ENCODE peak calls at places on chromosome 1, in nine cellular contexts. One of them, this sample, is unnamed. For H3K27me3, the result is how much of the 10 kb centered on the place peaks cover.

GRCh38 chr1:36342426-36343185 is 19.2 kb upstream of the EVA1B start:
- DNase-seq in left ventricle myocardium inferior: no peak
- DNase-seq in upper lobe of left lung: no peak
- DNase-seq in fibroblast of lung: peak
- DNase-seq in uterus: peak
- DNase-seq in endodermal cell: peak
- DNase-seq in transverse colon: peak
- DNase-seq in heart left ventricle: peak
- DNase-seq in psoas muscle: peak
- DNase-seq in this sample: peak

GRCh38 chr1:226966683-226967082 is 26.6 kb downstream of the COQ8A start:
- DNase-seq in uterus: no peak
- DNase-seq in heart left ventricle: no peak
- DNase-seq in transverse colon: no peak
- DNase-seq in psoas muscle: no peak
- DNase-seq in fibroblast of lung: no peak
- DNase-seq in endodermal cell: no peak
- DNase-seq in left ventricle myocardium inferior: no peak
- DNase-seq in upper lobe of left lung: no peak
- DNase-seq in this sample: no peak

GRCh38 chr1:230145953-230146476 is 79.0 kb downstream of the GALNT2 start:
- DNase-seq in endodermal cell: no peak
- DNase-seq in uterus: no peak
- DNase-seq in psoas muscle: no peak
- DNase-seq in left ventricle myocardium inferior: no peak
- DNase-seq in upper lobe of left lung: no peak
- DNase-seq in fibroblast of lung: no peak
- DNase-seq in heart left ventricle: no peak
- DNase-seq in transverse colon: no peak
- DNase-seq in this sample: no peak

GRCh38 chr1:97340951-97341350 is 579.9 kb downstream of the DPYD start:
- DNase-seq in transverse colon: no peak
- DNase-seq in left ventricle myocardium inferior: no peak
- DNase-seq in psoas muscle: no peak
- DNase-seq in upper lobe of left lung: no peak
- DNase-seq in fibroblast of lung: peak
- DNase-seq in endodermal cell: no peak
- DNase-seq in uterus: no peak
- DNase-seq in heart left ventricle: no peak
- DNase-seq in this sample: no peak

GRCh38 chr1:37983546-37983945 is 6.3 kb downstream of the SF3A3 start:
- DNase-seq in endodermal cell: no peak
- DNase-seq in heart left ventricle: peak
- DNase-seq in transverse colon: no peak
- DNase-seq in fibroblast of lung: no peak
- DNase-seq in upper lobe of left lung: no peak
- DNase-seq in left ventricle myocardium inferior: no peak
- DNase-seq in psoas muscle: no peak
- DNase-seq in uterus: no peak
- DNase-seq in this sample: no peak

GRCh38 chr1:150567341-150567716 is 12.1 kb downstream of the MCL1 start:
- DNase-seq in fibroblast of lung: no peak
- DNase-seq in left ventricle myocardium inferior: no peak
- DNase-seq in upper lobe of left lung: no peak
- DNase-seq in psoas muscle: no peak
- DNase-seq in transverse colon: peak
- DNase-seq in uterus: peak
- DNase-seq in endodermal cell: peak
- DNase-seq in heart left ventricle: no peak
- DNase-seq in this sample: no peak

GRCh38 chr1:240811261-240811660 is 199.3 kb upstream of the GREM2 start:
- DNase-seq in left ventricle myocardium inferior: no peak
- DNase-seq in uterus: no peak
- DNase-seq in upper lobe of left lung: no peak
- DNase-seq in endodermal cell: no peak
- DNase-seq in heart left ventricle: no peak
- DNase-seq in transverse colon: no peak
- DNase-seq in psoas muscle: no peak
- DNase-seq in fibroblast of lung: no peak
- DNase-seq in this sample: no peak

GRCh38 chr1:146032613-146033219 is 11.2 kb upstream of the HJV start:
- DNase-seq in upper lobe of left lung: no peak
- DNase-seq in left ventricle myocardium inferior: no peak
- DNase-seq in uterus: no peak
- DNase-seq in psoas muscle: no peak
- DNase-seq in fibroblast of lung: peak
- DNase-seq in transverse colon: no peak
- DNase-seq in heart left ventricle: no peak
- DNase-seq in endodermal cell: no peak
- DNase-seq in this sample: no peak

GRCh38 chr1:18557621-18558465 is 72.8 kb upstream of the PAX7 start:
- DNase-seq in endodermal cell: peak
- DNase-seq in heart left ventricle: no peak
- DNase-seq in transverse colon: peak
- DNase-seq in uterus: no peak
- DNase-seq in upper lobe of left lung: no peak
- DNase-seq in fibroblast of lung: no peak
- DNase-seq in left ventricle myocardium inferior: no peak
- DNase-seq in psoas muscle: no peak
- DNase-seq in this sample: no peak

DNA sequence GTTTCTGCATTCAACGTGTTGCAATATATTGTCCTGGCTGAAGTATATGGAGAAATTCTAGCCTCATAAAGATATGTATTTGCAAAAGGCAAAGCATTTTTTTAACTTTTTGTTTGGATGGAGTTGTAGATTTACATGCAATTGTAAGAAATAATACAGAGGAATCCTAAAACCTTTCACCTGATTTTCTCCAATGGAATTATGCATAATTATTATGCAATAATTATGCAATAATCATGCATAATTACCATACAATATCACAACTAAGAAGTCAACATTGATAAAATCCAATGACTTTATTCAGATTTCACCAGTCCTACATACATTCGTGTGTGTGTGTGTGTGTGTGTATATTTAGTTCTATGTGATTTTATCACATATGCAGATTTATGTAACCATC is 7.5 kb upstream of the MAP3K21 start:
- DNase-seq in endodermal cell: no peak
- DNase-seq in upper lobe of left lung: no peak
- DNase-seq in psoas muscle: no peak
- DNase-seq in left ventricle myocardium inferior: no peak
- DNase-seq in fibroblast of lung: no peak
- DNase-seq in transverse colon: no peak
- DNase-seq in heart left ventricle: no peak
- DNase-seq in uterus: no peak
- DNase-seq in this sample: no peak
- H3K27me3 ChIP-seq in endodermal cell: under half
- H3K27me3 ChIP-seq in upper lobe of left lung: under half
- H3K27me3 ChIP-seq in psoas muscle: under half
- H3K27me3 ChIP-seq in left ventricle myocardium inferior: under half
- H3K27me3 ChIP-seq in fibroblast of lung: under half
- H3K27me3 ChIP-seq in transverse colon: under half
- H3K27me3 ChIP-seq in heart left ventricle: under half
- H3K27me3 ChIP-seq in uterus: under half
- H3K27me3 ChIP-seq in this sample: under half

DNA sequence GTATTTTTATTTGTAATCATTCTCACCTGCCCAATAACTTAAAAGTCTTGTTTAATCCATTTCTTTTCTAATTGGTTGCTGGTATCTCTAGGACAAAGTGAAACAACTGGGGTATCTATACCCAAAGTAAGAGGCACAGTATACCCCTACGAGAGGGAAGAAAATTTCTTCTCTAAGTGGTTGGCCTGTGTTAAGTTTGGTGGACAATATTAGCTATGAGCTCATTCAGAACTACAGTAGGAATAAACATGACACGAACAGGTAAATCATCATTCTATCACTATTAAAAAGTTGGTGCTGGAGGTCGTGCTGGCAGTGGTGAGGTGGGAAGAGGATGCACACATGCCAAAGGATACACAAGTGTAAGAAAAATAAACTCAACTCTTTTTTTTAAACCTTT is 99.6 kb downstream of the ZNF644 start:
- DNase-seq in heart left ventricle: no peak
- DNase-seq in transverse colon: no peak
- DNase-seq in uterus: no peak
- DNase-seq in upper lobe of left lung: no peak
- DNase-seq in psoas muscle: no peak
- DNase-seq in endodermal cell: no peak
- DNase-seq in fibroblast of lung: no peak
- DNase-seq in left ventricle myocardium inferior: no peak
- DNase-seq in this sample: no peak
- H3K4me3 ChIP-seq in heart left ventricle: peak
- H3K4me3 ChIP-seq in transverse colon: no peak
- H3K4me3 ChIP-seq in uterus: no peak
- H3K4me3 ChIP-seq in upper lobe of left lung: no peak
- H3K4me3 ChIP-seq in psoas muscle: peak
- H3K4me3 ChIP-seq in endodermal cell: no peak
- H3K4me3 ChIP-seq in fibroblast of lung: no peak
- H3K4me3 ChIP-seq in left ventricle myocardium inferior: peak
- H3K4me3 ChIP-seq in this sample: no peak

DNA sequence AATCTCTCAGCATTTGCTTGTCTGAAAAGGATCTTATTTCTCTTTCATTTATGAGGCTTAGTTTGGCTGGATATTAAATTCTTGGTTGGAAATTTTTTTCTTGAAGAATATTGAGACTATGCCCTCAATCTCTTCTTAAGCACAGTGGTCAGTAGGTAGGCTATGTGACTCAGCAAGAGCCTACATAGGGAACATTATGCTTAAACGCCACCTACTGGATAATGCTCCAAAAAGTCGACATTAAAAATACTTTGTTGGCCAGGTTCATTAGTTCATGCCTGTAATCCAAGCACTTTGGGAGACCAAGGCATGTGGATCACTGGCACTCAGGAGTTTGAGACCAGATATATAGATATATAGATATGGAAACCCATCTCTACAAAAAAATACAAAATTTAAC is 678.0 kb upstream of the USP24 start:
- DNase-seq in psoas muscle: no peak
- DNase-seq in uterus: no peak
- DNase-seq in heart left ventricle: no peak
- DNase-seq in transverse colon: no peak
- DNase-seq in fibroblast of lung: peak
- DNase-seq in left ventricle myocardium inferior: no peak
- DNase-seq in upper lobe of left lung: no peak
- DNase-seq in endodermal cell: no peak
- DNase-seq in this sample: no peak
- TF ChIP-seq CTCF in psoas muscle: peak
- TF ChIP-seq CTCF in uterus: no peak
- TF ChIP-seq CTCF in heart left ventricle: peak
- TF ChIP-seq CTCF in transverse colon: peak
- TF ChIP-seq CTCF in fibroblast of lung: peak
- TF ChIP-seq CTCF in left ventricle myocardium inferior: peak
- TF ChIP-seq CTCF in upper lobe of left lung: no peak
- TF ChIP-seq CTCF in endodermal cell: peak
- TF ChIP-seq CTCF in this sample: no peak

GRCh38 chr1:25623731-25624130 is 7.1 kb downstream of the MAN1C1 start:
- DNase-seq in endodermal cell: no peak
- DNase-seq in fibroblast of lung: no peak
- DNase-seq in left ventricle myocardium inferior: no peak
- DNase-seq in upper lobe of left lung: no peak
- DNase-seq in heart left ventricle: no peak
- DNase-seq in psoas muscle: no peak
- DNase-seq in uterus: no peak
- DNase-seq in transverse colon: no peak
- DNase-seq in this sample: no peak

GRCh38 chr1:25622526-25622925 is 5.9 kb downstream of the MAN1C1 start:
- DNase-seq in upper lobe of left lung: no peak
- DNase-seq in psoas muscle: no peak
- DNase-seq in uterus: no peak
- DNase-seq in endodermal cell: peak
- DNase-seq in heart left ventricle: no peak
- DNase-seq in left ventricle myocardium inferior: no peak
- DNase-seq in transverse colon: no peak
- DNase-seq in fibroblast of lung: no peak
- DNase-seq in this sample: no peak

GRCh38 chr1:25624604-25625003 is 8.0 kb downstream of the MAN1C1 start:
- DNase-seq in left ventricle myocardium inferior: no peak
- DNase-seq in transverse colon: no peak
- DNase-seq in psoas muscle: no peak
- DNase-seq in upper lobe of left lung: no peak
- DNase-seq in endodermal cell: no peak
- DNase-seq in fibroblast of lung: no peak
- DNase-seq in uterus: no peak
- DNase-seq in heart left ventricle: no peak
- DNase-seq in this sample: no peak

GRCh38 chr1:25623007-25623406 is 6.4 kb downstream of the MAN1C1 start:
- DNase-seq in endodermal cell: no peak
- DNase-seq in left ventricle myocardium inferior: no peak
- DNase-seq in heart left ventricle: no peak
- DNase-seq in upper lobe of left lung: no peak
- DNase-seq in uterus: no peak
- DNase-seq in fibroblast of lung: no peak
- DNase-seq in transverse colon: no peak
- DNase-seq in psoas muscle: no peak
- DNase-seq in this sample: no peak

DNA sequence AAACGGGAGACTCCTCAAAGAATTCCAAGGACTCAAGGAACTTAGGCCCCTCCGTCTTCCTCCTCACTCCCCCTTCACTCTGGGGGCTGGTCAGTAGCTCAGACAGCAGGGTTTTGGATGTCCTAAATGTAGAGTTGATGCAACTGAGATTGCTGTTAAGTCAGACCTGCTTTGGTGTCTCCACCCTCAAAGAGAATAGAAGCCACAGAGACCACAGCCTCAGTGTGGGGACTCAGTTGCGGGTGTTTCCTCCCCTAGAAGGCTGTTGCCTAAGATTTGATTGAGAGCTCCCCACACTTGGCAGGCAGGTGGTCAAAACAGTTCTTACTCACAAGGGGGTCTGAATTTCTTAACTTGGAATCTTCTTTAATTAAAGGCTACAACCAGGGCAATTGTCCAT is 7.6 kb downstream of the MAN1C1 start:
- DNase-seq in heart left ventricle: no peak
- DNase-seq in fibroblast of lung: no peak
- DNase-seq in upper lobe of left lung: no peak
- DNase-seq in transverse colon: no peak
- DNase-seq in psoas muscle: no peak
- DNase-seq in uterus: no peak
- DNase-seq in endodermal cell: no peak
- DNase-seq in left ventricle myocardium inferior: no peak
- DNase-seq in this sample: no peak
- H3K27me3 ChIP-seq in heart left ventricle: under half
- H3K27me3 ChIP-seq in fibroblast of lung: under half
- H3K27me3 ChIP-seq in upper lobe of left lung: under half
- H3K27me3 ChIP-seq in transverse colon: under half
- H3K27me3 ChIP-seq in psoas muscle: under half
- H3K27me3 ChIP-seq in uterus: under half
- H3K27me3 ChIP-seq in endodermal cell: under half
- H3K27me3 ChIP-seq in left ventricle myocardium inferior: under half
- H3K27me3 ChIP-seq in this sample: under half

This sample was measured in tibial artery.